ENCODE peak calls at places on chromosomes 7 and 10, in four cellular contexts. E is GM12878, K is K562, F is HepG2. M is an unnamed sample.

GRCh38 chr7:139620676-139621344 is 97.3 kb downstream of the CLEC2L start:
- DNase-seq in E (no peak), K (peak; percentile 91), F (peak; percentile 28), M (peak; percentile 85)

GRCh38 chr10:100043796-100044195 is 34.0 kb upstream of the DNMBP start:
- DNase-seq in K (no peak), E (no peak), F (no peak), M (no peak)

GRCh38 chr10:93921338-93921737 is 27.6 kb downstream of the SLC35G1 start:
- DNase-seq in E (no peak), F (no peak), K (peak; percentile 11), M (no peak)

GRCh38 chr10:114632869-114633715 is 25.0 kb downstream of the ABLIM1 start:
- DNase-seq in K (no peak), F (peak; percentile 43), E (no peak), M (peak; percentile 29)

GRCh38 chr10:77087406-77087805 is 550.2 kb downstream of the KCNMA1 start:
- DNase-seq in F (no peak), K (no peak), E (no peak), M (no peak)

GRCh38 chr10:112875474-112876267 is 74.4 kb upstream of the TCF7L2 start:
- DNase-seq in E (no peak), F (peak; percentile 47), K (no peak), M (no peak)

GRCh38 chr10:33681580-33681979 is 347.1 kb upstream of the NRP1 start:
- DNase-seq in F (no peak), E (no peak), K (no peak), M (no peak)

GRCh38 chr7:128215281-128215680 is 25.8 kb upstream of the LEP start:
- DNase-seq in E (no peak), K (no peak), F (no peak), M (no peak)

GRCh38 chr10:33126742-33127141 is 168.7 kb upstream of the ITGB1 start:
- DNase-seq in F (no peak), K (no peak), E (no peak), M (no peak)

GRCh38 chr10:34766256-34766580 is 48.9 kb downstream of the PARD3 start:
- DNase-seq in F (no peak), K (no peak), E (no peak), M (no peak)

GRCh38 chr10:60801538-60801937 is 23.3 kb downstream of the CDK1 start:
- DNase-seq in K (no peak), E (no peak), F (peak; percentile 44), M (no peak)

GRCh38 chr7:131249003-131249402 is 78.7 kb upstream of the MKLN1 start:
- DNase-seq in F (no peak), K (no peak), E (no peak), M (no peak)

GRCh38 chr7:84069036-84069435 is 125.6 kb downstream of the SEMA3A start:
- DNase-seq in F (no peak), E (no peak), K (no peak), M (no peak)

GRCh38 chr10:79386637-79387465 is 39.6 kb downstream of the PPIF start:
- DNase-seq in K (no peak), F (no peak), E (no peak), M (no peak)

GRCh38 chr10:99521474-99522077 is 11.2 kb upstream of the NKX2-3 start:
- DNase-seq in F (peak; percentile 57), E (no peak), K (no peak), M (no peak)

GRCh38 chr10:16867556-16867955 is 50.3 kb upstream of the RSU1 start:
- DNase-seq in F (no peak), E (no peak), K (no peak), M (no peak)

GRCh38 chr10:124308811-124309210 is 109.9 kb downstream of the OAT start:
- DNase-seq in F (no peak), E (no peak), K (no peak), M (no peak)

GRCh38 chr7:44433255-44434022 is 57.0 kb downstream of the NUDCD3 start:
- DNase-seq in E (no peak), F (no peak), K (no peak), M (no peak)

GRCh38 chr7:39633563-39634550 is 10.5 kb downstream of the RALA start:
- DNase-seq in K (no peak), E (no peak), F (no peak), M (no peak)

GRCh38 chr7:159026271-159027047 is 118.2 kb downstream of the VIPR2 start:
- DNase-seq in F (no peak), E (no peak), K (no peak), M (no peak)

GRCh38 chr10:33160151-33160550 is 174.3 kb downstream of the NRP1 start:
- DNase-seq in K (no peak), E (no peak), F (no peak), M (no peak)

GRCh38 chr7:2116086-2116810 is 116.5 kb downstream of the MAD1L1 start:
- DNase-seq in E (no peak), F (peak; percentile 35), K (no peak), M (no peak)

GRCh38 chr10:57506414-57507094 is 761.1 kb downstream of the IPMK start:
- DNase-seq in E (no peak), K (no peak), F (no peak), M (no peak)

GRCh38 chr10:61438141-61438984 is 14.8 kb downstream of the TMEM26 start:
- DNase-seq in E (no peak), F (no peak), K (no peak), M (no peak)

GRCh38 chr10:113021268-113022028 is 71.4 kb downstream of the TCF7L2 start:
- DNase-seq in E (no peak), K (no peak), F (no peak), M (no peak)

GRCh38 chr7:150962743-150963399 is 15.2 kb downstream of the KCNH2 start:
- DNase-seq in E (no peak), F (peak; percentile 18), K (peak; percentile 81), M (peak; percentile 92)

GRCh38 chr10:124677871-124678565 is 66.2 kb downstream of the FAM53B start:
- DNase-seq in K (no peak), E (no peak), F (no peak), M (no peak)

GRCh38 chr10:24446739-24447138 is 237.8 kb downstream of the KIAA1217 start:
- DNase-seq in K (no peak), F (no peak), E (no peak), M (no peak)

GRCh38 chr10:112919721-112920120 is 30.3 kb upstream of the TCF7L2 start:
- DNase-seq in F (no peak), K (no peak), E (no peak), M (no peak)

GRCh38 chr7:29408841-29409243 is 154.8 kb upstream of the PRR15 start:
- DNase-seq in E (peak; percentile 21), F (peak; percentile 61), K (peak; percentile 66), M (peak; percentile 67)
- TF ChIP-seq FOXK2 in E (no peak), F (no peak), K (no peak), M (no peak)

GRCh38 chr10:26310361-26310760 is 93.8 kb downstream of the GAD2 start:
- DNase-seq in E (no peak), K (no peak), F (no peak), M (no peak)
- TF ChIP-seq TARDBP in E (no peak), K (no peak), F (no peak), M (no peak)

GRCh38 chr10:21989453-21990154 is 13.9 kb downstream of the DNAJC1 start:
- DNase-seq in K (peak; percentile 31), F (peak; percentile 53), E (no peak), M (peak; percentile 49)
- TF ChIP-seq FOXK2 in K (no peak), F (no peak), E (no peak), M (no peak)

DNA sequence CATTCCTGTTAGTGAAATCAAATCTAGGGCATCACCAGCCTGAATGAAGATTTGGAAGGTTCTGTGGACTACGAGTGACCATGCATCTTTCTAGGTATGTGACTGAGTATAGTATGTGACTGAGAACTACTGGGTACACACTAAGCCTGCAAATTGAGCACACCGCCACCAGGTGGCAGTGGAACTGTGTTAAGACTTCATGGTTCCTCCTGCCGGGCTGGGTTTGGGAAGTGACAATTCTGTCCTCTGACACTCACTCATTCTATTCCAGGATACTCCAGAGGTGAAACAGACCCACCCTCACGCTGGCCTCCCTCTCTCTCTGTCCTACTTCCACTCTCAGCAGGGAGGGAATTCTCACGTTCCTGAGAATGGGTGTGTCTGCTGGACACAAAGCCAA is 84.0 kb upstream of the TMEM248 start:
- DNase-seq in K (peak; percentile 37), F (peak; percentile 61), E (no peak), M (no peak)
- TF ChIP-seq TARDBP in K (no peak), F (no peak), E (no peak), M (no peak)

GRCh38 chr7:157625973-157626790 is 289.4 kb downstream of the DNAJB6 start:
- DNase-seq in E (no peak), F (no peak), K (no peak), M (no peak)

GRCh38 chr7:157621131-157621681 is 284.4 kb downstream of the DNAJB6 start:
- DNase-seq in F (no peak), E (no peak), K (no peak), M (no peak)

GRCh38 chr7:157622000-157622399 is 285.2 kb downstream of the DNAJB6 start:
- DNase-seq in K (no peak), E (no peak), F (no peak), M (no peak)

GRCh38 chr7:157622408-157623221 is 285.8 kb downstream of the DNAJB6 start:
- DNase-seq in E (no peak), F (no peak), K (no peak), M (no peak)

GRCh38 chr7:157623556-157623955 is 286.8 kb downstream of the DNAJB6 start:
- DNase-seq in F (no peak), K (no peak), E (no peak), M (no peak)
- TF ChIP-seq FOXK2 in F (no peak), K (no peak), E (no peak), M (no peak)

GRCh38 chr10:12042409-12042796 is 206 bp downstream of the UPF2 start:
- DNase-seq in E (no peak), K (peak; percentile 80), F (no peak), M (no peak)
- TF ChIP-seq TARDBP in E (no peak), K (no peak), F (no peak), M (no peak)

DNA sequence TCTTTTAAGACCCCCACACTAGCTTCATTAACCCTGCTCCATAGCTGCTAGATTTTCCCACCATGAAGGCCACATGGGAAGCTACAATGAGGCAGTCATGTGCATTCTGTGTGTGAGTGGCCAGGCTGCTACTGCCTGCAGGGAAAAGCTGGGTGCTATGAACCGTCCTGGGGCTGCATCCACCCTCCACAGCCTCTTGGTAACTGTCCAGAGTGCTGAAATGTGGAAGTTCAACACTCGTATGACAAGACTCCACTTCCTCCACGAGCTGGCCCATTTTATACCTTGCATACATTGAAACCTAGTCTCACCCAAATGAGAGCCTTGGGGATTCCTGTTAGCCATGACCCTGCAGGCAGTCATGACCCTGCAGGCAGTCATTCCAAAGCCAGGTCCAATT is 59.4 kb downstream of the CUZD1 start:
- DNase-seq in F (peak; percentile 13), E (no peak), K (no peak), M (peak; percentile 71)
- TF ChIP-seq FOXK2 in F (no peak), E (no peak), K (no peak), M (no peak)

DNA sequence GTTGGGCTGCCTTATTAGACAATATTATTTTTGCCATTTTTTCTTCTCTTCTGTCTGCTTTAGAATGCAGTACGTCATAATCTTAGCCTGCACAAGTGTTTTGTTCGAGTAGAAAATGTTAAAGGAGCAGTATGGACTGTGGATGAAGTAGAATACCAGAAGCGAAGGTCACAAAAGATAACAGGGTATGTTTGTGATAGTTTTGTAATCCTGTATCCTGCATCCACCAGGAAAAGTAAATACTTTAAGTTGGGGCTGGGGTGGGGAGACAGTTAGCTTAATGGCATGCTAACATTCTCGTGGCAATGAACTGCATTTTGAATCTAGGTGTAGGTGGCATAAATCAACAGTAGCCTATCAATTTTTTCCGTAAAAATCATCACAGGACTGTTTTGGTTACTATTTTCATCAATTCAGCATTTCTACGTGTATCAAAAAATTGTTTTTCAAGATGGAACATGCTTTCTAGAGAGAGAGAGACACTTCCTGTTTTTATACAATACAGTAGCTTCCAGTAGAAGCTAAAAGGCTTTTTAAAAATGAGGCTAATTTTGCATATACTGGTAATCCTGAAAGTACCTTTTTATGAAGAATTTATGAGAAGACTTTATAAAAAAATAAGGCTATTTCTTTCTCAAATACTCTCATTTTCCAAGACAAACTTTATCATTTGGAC is 247.5 kb downstream of the FOXP2 start:
- DNase-seq in F (no peak), K (no peak), E (no peak), M (no peak)
- TF ChIP-seq TARDBP in F (no peak), K (no peak), E (no peak), M (no peak)